ENCODE peak calls at places on chromosomes 16 and 17, in ten cellular contexts. One of them, this sample, is unnamed.

GRCh38 chr17:36149296-36149820 is 27.1 kb downstream of the TBC1D3B start:
- DNase-seq in NCI-H2171 treated with DMSO at 0.1 percent for 48 hours: no peak
- DNase-seq in endothelial cell of umbilical vein: no peak
- DNase-seq in cerebellum: peak; percentile 56
- DNase-seq in NCI-H1105 treated with DMSO at 0.1 percent for 48 hours: no peak
- DNase-seq in cardiac fibroblast: peak; percentile 89
- DNase-seq in stimulated activated naive CD8-positive, alpha-beta T cell treated with anti-CD3 and anti-CD28 coated beads, Interleukin-15, amount 100 ng/mL, for 72 hours: no peak
- DNase-seq in islet precursor cell: peak; percentile 73
- DNase-seq in AG04449: peak; percentile 47
- DNase-seq in OCI-LY7: no peak
- DNase-seq in this sample: peak; percentile 70

GRCh38 chr17:12672944-12673343 is 7.3 kb downstream of the MYOCD start:
- DNase-seq in NCI-H2171 treated with DMSO at 0.1 percent for 48 hours: no peak
- DNase-seq in endothelial cell of umbilical vein: no peak
- DNase-seq in cerebellum: no peak
- DNase-seq in NCI-H1105 treated with DMSO at 0.1 percent for 48 hours: no peak
- DNase-seq in cardiac fibroblast: no peak
- DNase-seq in stimulated activated naive CD8-positive, alpha-beta T cell treated with anti-CD3 and anti-CD28 coated beads, Interleukin-15, amount 100 ng/mL, for 72 hours: no peak
- DNase-seq in islet precursor cell: no peak
- DNase-seq in AG04449: no peak
- DNase-seq in OCI-LY7: no peak
- DNase-seq in this sample: no peak

GRCh38 chr17:64084086-64084939 is 45.6 kb downstream of the ERN1 start:
- DNase-seq in NCI-H2171 treated with DMSO at 0.1 percent for 48 hours: no peak
- DNase-seq in endothelial cell of umbilical vein: peak; percentile 36
- DNase-seq in cerebellum: no peak
- DNase-seq in NCI-H1105 treated with DMSO at 0.1 percent for 48 hours: no peak
- DNase-seq in cardiac fibroblast: peak; percentile 59
- DNase-seq in stimulated activated naive CD8-positive, alpha-beta T cell treated with anti-CD3 and anti-CD28 coated beads, Interleukin-15, amount 100 ng/mL, for 72 hours: no peak
- DNase-seq in islet precursor cell: no peak
- DNase-seq in AG04449: no peak
- DNase-seq in OCI-LY7: no peak
- DNase-seq in this sample: no peak

GRCh38 chr16:71467810-71468209 is 5.8 kb upstream of the ZNF23 start:
- DNase-seq in NCI-H2171 treated with DMSO at 0.1 percent for 48 hours: no peak
- DNase-seq in endothelial cell of umbilical vein: peak; percentile 16
- DNase-seq in cerebellum: no peak
- DNase-seq in NCI-H1105 treated with DMSO at 0.1 percent for 48 hours: no peak
- DNase-seq in cardiac fibroblast: peak; percentile 37
- DNase-seq in stimulated activated naive CD8-positive, alpha-beta T cell treated with anti-CD3 and anti-CD28 coated beads, Interleukin-15, amount 100 ng/mL, for 72 hours: peak; percentile 11
- DNase-seq in islet precursor cell: peak; percentile 87
- DNase-seq in AG04449: no peak
- DNase-seq in OCI-LY7: peak; percentile 50
- DNase-seq in this sample: peak; percentile 92

GRCh38 chr16:54327609-54328008 is 41.0 kb upstream of the IRX3 start:
- DNase-seq in NCI-H2171 treated with DMSO at 0.1 percent for 48 hours: no peak
- DNase-seq in endothelial cell of umbilical vein: no peak
- DNase-seq in cerebellum: no peak
- DNase-seq in NCI-H1105 treated with DMSO at 0.1 percent for 48 hours: no peak
- DNase-seq in cardiac fibroblast: no peak
- DNase-seq in stimulated activated naive CD8-positive, alpha-beta T cell treated with anti-CD3 and anti-CD28 coated beads, Interleukin-15, amount 100 ng/mL, for 72 hours: no peak
- DNase-seq in islet precursor cell: no peak
- DNase-seq in AG04449: no peak
- DNase-seq in OCI-LY7: no peak
- DNase-seq in this sample: no peak

GRCh38 chr17:17304521-17304985 is 1.4 kb downstream of the NT5M start:
- DNase-seq in NCI-H2171 treated with DMSO at 0.1 percent for 48 hours: no peak
- DNase-seq in endothelial cell of umbilical vein: no peak
- DNase-seq in cerebellum: no peak
- DNase-seq in NCI-H1105 treated with DMSO at 0.1 percent for 48 hours: no peak
- DNase-seq in cardiac fibroblast: no peak
- DNase-seq in stimulated activated naive CD8-positive, alpha-beta T cell treated with anti-CD3 and anti-CD28 coated beads, Interleukin-15, amount 100 ng/mL, for 72 hours: peak; percentile 39
- DNase-seq in islet precursor cell: no peak
- DNase-seq in AG04449: no peak
- DNase-seq in OCI-LY7: peak; percentile 65
- DNase-seq in this sample: no peak

GRCh38 chr16:74563828-74564263 is 43.1 kb downstream of the GLG1 start:
- DNase-seq in NCI-H2171 treated with DMSO at 0.1 percent for 48 hours: no peak
- DNase-seq in endothelial cell of umbilical vein: no peak
- DNase-seq in cerebellum: no peak
- DNase-seq in NCI-H1105 treated with DMSO at 0.1 percent for 48 hours: no peak
- DNase-seq in cardiac fibroblast: peak; percentile 33
- DNase-seq in stimulated activated naive CD8-positive, alpha-beta T cell treated with anti-CD3 and anti-CD28 coated beads, Interleukin-15, amount 100 ng/mL, for 72 hours: peak; percentile 12
- DNase-seq in islet precursor cell: no peak
- DNase-seq in AG04449: no peak
- DNase-seq in OCI-LY7: no peak
- DNase-seq in this sample: no peak

GRCh38 chr16:68786685-68787418 is 49.8 kb downstream of the CDH1 start:
- DNase-seq in NCI-H2171 treated with DMSO at 0.1 percent for 48 hours: peak; percentile 95
- DNase-seq in endothelial cell of umbilical vein: no peak
- DNase-seq in cerebellum: no peak
- DNase-seq in NCI-H1105 treated with DMSO at 0.1 percent for 48 hours: peak; percentile 92
- DNase-seq in cardiac fibroblast: peak; percentile 60
- DNase-seq in stimulated activated naive CD8-positive, alpha-beta T cell treated with anti-CD3 and anti-CD28 coated beads, Interleukin-15, amount 100 ng/mL, for 72 hours: no peak
- DNase-seq in islet precursor cell: no peak
- DNase-seq in AG04449: no peak
- DNase-seq in OCI-LY7: no peak
- DNase-seq in this sample: no peak

GRCh38 chr16:24309222-24309905 is 53.2 kb downstream of the CACNG3 start:
- DNase-seq in NCI-H2171 treated with DMSO at 0.1 percent for 48 hours: no peak
- DNase-seq in endothelial cell of umbilical vein: peak; percentile 78
- DNase-seq in cerebellum: no peak
- DNase-seq in NCI-H1105 treated with DMSO at 0.1 percent for 48 hours: no peak
- DNase-seq in cardiac fibroblast: peak; percentile 15
- DNase-seq in stimulated activated naive CD8-positive, alpha-beta T cell treated with anti-CD3 and anti-CD28 coated beads, Interleukin-15, amount 100 ng/mL, for 72 hours: no peak
- DNase-seq in islet precursor cell: no peak
- DNase-seq in AG04449: no peak
- DNase-seq in OCI-LY7: no peak
- DNase-seq in this sample: no peak

GRCh38 chr17:53896047-53896446 is 73.3 kb downstream of the KIF2B start:
- DNase-seq in NCI-H2171 treated with DMSO at 0.1 percent for 48 hours: no peak
- DNase-seq in endothelial cell of umbilical vein: no peak
- DNase-seq in cerebellum: no peak
- DNase-seq in NCI-H1105 treated with DMSO at 0.1 percent for 48 hours: no peak
- DNase-seq in cardiac fibroblast: no peak
- DNase-seq in stimulated activated naive CD8-positive, alpha-beta T cell treated with anti-CD3 and anti-CD28 coated beads, Interleukin-15, amount 100 ng/mL, for 72 hours: no peak
- DNase-seq in islet precursor cell: no peak
- DNase-seq in AG04449: no peak
- DNase-seq in OCI-LY7: peak; percentile 1
- DNase-seq in this sample: no peak

GRCh38 chr16:71412270-71413160 is 29.3 kb downstream of the TLE7 start:
- DNase-seq in NCI-H2171 treated with DMSO at 0.1 percent for 48 hours: peak; percentile 77
- DNase-seq in endothelial cell of umbilical vein: peak; percentile 59
- DNase-seq in cerebellum: peak; percentile 77
- DNase-seq in NCI-H1105 treated with DMSO at 0.1 percent for 48 hours: peak; percentile 52
- DNase-seq in cardiac fibroblast: peak; percentile 75
- DNase-seq in stimulated activated naive CD8-positive, alpha-beta T cell treated with anti-CD3 and anti-CD28 coated beads, Interleukin-15, amount 100 ng/mL, for 72 hours: peak; percentile 60
- DNase-seq in islet precursor cell: peak; percentile 89
- DNase-seq in AG04449: no peak
- DNase-seq in OCI-LY7: peak; percentile 77
- DNase-seq in this sample: peak; percentile 96

GRCh38 chr16:54986404-54986803 is 55.7 kb downstream of the IRX5 start:
- DNase-seq in NCI-H2171 treated with DMSO at 0.1 percent for 48 hours: no peak
- DNase-seq in endothelial cell of umbilical vein: no peak
- DNase-seq in cerebellum: no peak
- DNase-seq in NCI-H1105 treated with DMSO at 0.1 percent for 48 hours: no peak
- DNase-seq in cardiac fibroblast: no peak
- DNase-seq in stimulated activated naive CD8-positive, alpha-beta T cell treated with anti-CD3 and anti-CD28 coated beads, Interleukin-15, amount 100 ng/mL, for 72 hours: no peak
- DNase-seq in islet precursor cell: no peak
- DNase-seq in AG04449: no peak
- DNase-seq in OCI-LY7: no peak
- DNase-seq in this sample: peak; percentile 62

GRCh38 chr16:79571065-79571697 is 29.4 kb downstream of the MAF start:
- DNase-seq in NCI-H2171 treated with DMSO at 0.1 percent for 48 hours: no peak
- DNase-seq in endothelial cell of umbilical vein: no peak
- DNase-seq in cerebellum: no peak
- DNase-seq in NCI-H1105 treated with DMSO at 0.1 percent for 48 hours: no peak
- DNase-seq in cardiac fibroblast: peak; percentile 1
- DNase-seq in stimulated activated naive CD8-positive, alpha-beta T cell treated with anti-CD3 and anti-CD28 coated beads, Interleukin-15, amount 100 ng/mL, for 72 hours: no peak
- DNase-seq in islet precursor cell: no peak
- DNase-seq in AG04449: no peak
- DNase-seq in OCI-LY7: no peak
- DNase-seq in this sample: no peak

GRCh38 chr16:47475786-47476185 is 14.7 kb downstream of the PHKB start:
- DNase-seq in NCI-H2171 treated with DMSO at 0.1 percent for 48 hours: no peak
- DNase-seq in endothelial cell of umbilical vein: no peak
- DNase-seq in cerebellum: no peak
- DNase-seq in NCI-H1105 treated with DMSO at 0.1 percent for 48 hours: no peak
- DNase-seq in cardiac fibroblast: no peak
- DNase-seq in stimulated activated naive CD8-positive, alpha-beta T cell treated with anti-CD3 and anti-CD28 coated beads, Interleukin-15, amount 100 ng/mL, for 72 hours: no peak
- DNase-seq in islet precursor cell: no peak
- DNase-seq in AG04449: peak; percentile 16
- DNase-seq in OCI-LY7: no peak
- DNase-seq in this sample: no peak

GRCh38 chr16:89853306-89853993 is 19.9 kb upstream of the TCF25 start:
- DNase-seq in NCI-H2171 treated with DMSO at 0.1 percent for 48 hours: no peak
- DNase-seq in endothelial cell of umbilical vein: no peak
- DNase-seq in cerebellum: no peak
- DNase-seq in NCI-H1105 treated with DMSO at 0.1 percent for 48 hours: no peak
- DNase-seq in cardiac fibroblast: no peak
- DNase-seq in stimulated activated naive CD8-positive, alpha-beta T cell treated with anti-CD3 and anti-CD28 coated beads, Interleukin-15, amount 100 ng/mL, for 72 hours: no peak
- DNase-seq in islet precursor cell: no peak
- DNase-seq in AG04449: no peak
- DNase-seq in OCI-LY7: no peak
- DNase-seq in this sample: no peak

GRCh38 chr16:57299009-57299718 is 14.7 kb upstream of the PLLP start:
- DNase-seq in NCI-H2171 treated with DMSO at 0.1 percent for 48 hours: no peak
- DNase-seq in endothelial cell of umbilical vein: no peak
- DNase-seq in cerebellum: no peak
- DNase-seq in NCI-H1105 treated with DMSO at 0.1 percent for 48 hours: peak; percentile 22
- DNase-seq in cardiac fibroblast: no peak
- DNase-seq in stimulated activated naive CD8-positive, alpha-beta T cell treated with anti-CD3 and anti-CD28 coated beads, Interleukin-15, amount 100 ng/mL, for 72 hours: no peak
- DNase-seq in islet precursor cell: no peak
- DNase-seq in AG04449: no peak
- DNase-seq in OCI-LY7: no peak
- DNase-seq in this sample: no peak